ENCODE peak calls at places on chromosomes 11 and 22, in six cellular contexts. Y, Z, M, X, T and O are unnamed samples.
A peak's percentile ranks its signal among the peaks of the same experiment; 100 is the strongest.

GRCh38 chr11:92834296-92835020 is 135.0 kb upstream of the MTNR1B start:
- DNase-seq in M (no peak), T (peak; percentile 77), Z (no peak), Y (no peak), X (no peak), O (no peak)

GRCh38 chr11:63862923-63863322 is 24.0 kb downstream of the MARK2 start:
- DNase-seq in Y (no peak), M (no peak), X (no peak), T (no peak), Z (peak; percentile 10), O (no peak)

GRCh38 chr11:60563553-60564235 is 48.5 kb downstream of the MS4A13 start:
- DNase-seq in M (no peak), X (peak; percentile 14), Z (no peak), T (peak; percentile 45), Y (no peak), O (no peak)

GRCh38 chr22:45876136-45877035 is 100.6 kb downstream of the WNT7B start:
- DNase-seq in T (no peak), Y (peak; percentile 56), M (no peak), X (no peak), Z (no peak), O (no peak)

GRCh38 chr11:118988280-118988679 is 9.7 kb upstream of the CENATAC start:
- DNase-seq in T (peak; percentile 96), M (no peak), Z (no peak), X (no peak), Y (no peak), O (no peak)

GRCh38 chr22:49036513-49036912 is 791.2 kb downstream of the BRD1 start:
- DNase-seq in Z (no peak), T (no peak), M (no peak), X (no peak), Y (no peak), O (no peak)

GRCh38 chr11:40280161-40281054 is 1179.0 kb downstream of the LRRC4C start:
- DNase-seq in Y (peak; percentile 76), Z (no peak), T (no peak), M (no peak), X (no peak), O (no peak)

GRCh38 chr11:66438009-66438503 is 592 bp downstream of the MRPL11 start:
- DNase-seq in Z (no peak), M (no peak), X (no peak), T (no peak), Y (no peak), O (no peak)

GRCh38 chr11:2314136-2314524 is 12.3 kb downstream of the TSPAN32 start:
- DNase-seq in T (no peak), Y (no peak), M (no peak), Z (no peak), X (no peak), O (no peak)

GRCh38 chr11:33552756-33553155 is 147.9 kb downstream of the C11orf91 start:
- DNase-seq in Z (no peak), T (peak; percentile 64), M (no peak), Y (no peak), X (no peak), O (no peak)

GRCh38 chr11:85813721-85814120 is 2.8 kb upstream of the SYTL2 start:
- DNase-seq in Z (no peak), M (peak; percentile 64), T (peak; percentile 61), X (no peak), Y (no peak), O (no peak)

GRCh38 chr22:27730649-27731433 is 70.7 kb downstream of the MN1 start:
- DNase-seq in M (no peak), Y (peak; percentile 25), X (no peak), T (no peak), Z (no peak), O (no peak)